ENCODE peak calls at places on chromosomes 6 and 20, in five cellular contexts. Z is mammary epithelial cell, K is H9, X is mesendoderm, D is small intestine. W is an unnamed sample.

GRCh38 chr6:70150521-70150920 is 152.4 kb downstream of the COL9A1 start:
- DNase-seq in Z (no peak), K (no peak), X (no peak), D (no peak), W (no peak)

GRCh38 chr6:150667977-150668716 is 68.5 kb downstream of the PLEKHG1 start:
- DNase-seq in Z (peak), K (no peak), X (peak), D (peak), W (peak)

GRCh38 chr6:31556312-31556711 is 8.9 kb downstream of the NFKBIL1 start:
- DNase-seq in Z (no peak), K (no peak), X (no peak), D (no peak), W (no peak)

GRCh38 chr6:53834134-53834533 is 39.3 kb downstream of the LRRC1 start:
- DNase-seq in Z (no peak), K (no peak), X (peak), D (no peak), W (no peak)

GRCh38 chr20:11919571-11919970 is 1.9 kb downstream of the BTBD3 start:
- DNase-seq in Z (no peak), K (no peak), X (no peak), D (no peak), W (no peak)

GRCh38 chr6:21082091-21082490 is 511.5 kb upstream of the SOX4 start:
- DNase-seq in Z (no peak), K (no peak), X (no peak), D (peak), W (no peak)

GRCh38 chr6:4397307-4397706 is 261.9 kb upstream of the ECI2 start:
- DNase-seq in Z (no peak), K (no peak), X (no peak), D (no peak), W (no peak)

GRCh38 chr20:35329435-35330139 is 37.4 kb upstream of the FAM83C start:
- DNase-seq in Z (peak), K (peak), X (peak), D (peak), W (peak)

GRCh38 chr6:21999012-21999528 is 297.8 kb downstream of the PRL start:
- DNase-seq in Z (peak), K (no peak), X (peak), D (no peak), W (peak)

GRCh38 chr20:20712004-20712473 is 405 bp downstream of the RALGAPA2 start:
- DNase-seq in Z (no peak), K (no peak), X (peak), D (peak), W (peak)

GRCh38 chr6:33744895-33745546 is 1.7 kb downstream of the IP6K3 start:
- DNase-seq in Z (no peak), K (no peak), X (no peak), D (peak), W (peak)

GRCh38 chr6:7107578-7108195 is at the start of gene RREB1:
- DNase-seq in Z (peak), K (peak), X (peak), D (peak), W (peak)

GRCh38 chr20:11323821-11324220 is 593.9 kb upstream of the BTBD3 start:
- DNase-seq in Z (no peak), K (no peak), X (no peak), D (no peak), W (no peak)

GRCh38 chr6:97689078-97689754 is 406.2 kb upstream of the MMS22L start:
- DNase-seq in Z (no peak), K (peak), X (peak), D (no peak), W (no peak)

GRCh38 chr20:53337419-53338101 is 256.1 kb downstream of the ZNF217 start:
- DNase-seq in Z (no peak), K (no peak), X (no peak), D (peak), W (peak)

GRCh38 chr6:39610229-39610628 is 115.0 kb downstream of the KIF6 start:
- DNase-seq in Z (no peak), K (no peak), X (peak), D (no peak), W (peak)

GRCh38 chr6:41733349-41733706 is 2.1 kb downstream of the TFEB start:
- DNase-seq in Z (peak), K (no peak), X (peak), D (no peak), W (no peak)

GRCh38 chr20:5504061-5504739 is 187.4 kb upstream of the PROKR2 start:
- DNase-seq in Z (no peak), K (peak), X (no peak), D (peak), W (no peak)

GRCh38 chr6:21791066-21791465 is 197.5 kb downstream of the SOX4 start:
- DNase-seq in Z (no peak), K (no peak), X (no peak), D (no peak), W (no peak)

GRCh38 chr6:75693534-75693933 is 55.5 kb upstream of the MYO6 start:
- DNase-seq in Z (no peak), K (no peak), X (no peak), D (no peak), W (no peak)

GRCh38 chr6:113636357-113636824 is 220.8 kb upstream of the MARCKS start:
- DNase-seq in Z (peak), K (no peak), X (peak), D (no peak), W (no peak)

GRCh38 chr20:63124092-63124781 is 91.7 kb downstream of the YTHDF1 start:
- DNase-seq in Z (no peak), K (peak), X (no peak), D (no peak), W (no peak)

GRCh38 chr6:47144306-47144705 is 102.2 kb upstream of the ADGRF1 start:
- DNase-seq in Z (no peak), K (no peak), X (no peak), D (no peak), W (no peak)

GRCh38 chr20:16518068-16518783 is 55.0 kb downstream of the KIF16B start:
- DNase-seq in Z (peak), K (peak), X (peak), D (peak), W (peak)

W was measured in hepatocyte.